ENCODE peak calls at places on chromosomes 7 and 10, in eight cellular contexts. Z is upper lobe of left lung, U is transverse colon, R is left ventricle myocardium inferior, B is AG09319, E is A549, J is heart left ventricle, D is tibial artery. K is an unnamed sample.
A peak's percentile ranks its signal among the peaks of the same experiment; 100 is the strongest.

GRCh38 chr7:133950856-133951255 is 176.3 kb upstream of the LRGUK start:
- DNase-seq in J (no peak), E (no peak), B (no peak), Z (no peak), U (no peak), D (no peak), R (no peak), K (no peak)

GRCh38 chr7:158299607-158300006 is 288.0 kb downstream of the PTPRN2 start:
- DNase-seq in U (no peak), B (no peak), E (no peak), Z (no peak), R (no peak), D (peak; percentile 40), J (no peak), K (no peak)

GRCh38 chr7:113774182-113774807 is 144.5 kb downstream of the PPP1R3A start:
- DNase-seq in Z (no peak), D (no peak), J (no peak), E (peak; percentile 6), R (no peak), U (no peak), B (no peak), K (no peak)

GRCh38 chr10:132319853-132320669 is 11.9 kb upstream of the LRRC27 start:
- DNase-seq in Z (no peak), E (peak; percentile 97), B (peak; percentile 70), D (peak; percentile 64), J (no peak), U (no peak), R (no peak), K (no peak)

GRCh38 chr7:1850976-1851571 is 181.0 kb downstream of the ELFN1 start:
- DNase-seq in R (no peak), D (peak; percentile 53), B (no peak), Z (peak; percentile 70), J (no peak), E (no peak), U (no peak), K (no peak)

GRCh38 chr7:19798986-19799385 is 25.6 kb upstream of the TMEM196 start:
- DNase-seq in U (no peak), J (no peak), Z (no peak), D (no peak), R (no peak), B (no peak), E (no peak), K (no peak)

GRCh38 chr7:102260856-102261255 is 25.8 kb upstream of the SH2B2 start:
- DNase-seq in B (no peak), D (no peak), R (peak; percentile 49), U (no peak), E (no peak), Z (no peak), J (peak; percentile 54), K (no peak)

GRCh38 chr10:35882422-35883150 is 240.5 kb upstream of the FZD8 start:
- DNase-seq in U (no peak), E (no peak), J (no peak), B (no peak), R (no peak), D (no peak), Z (no peak), K (no peak)

GRCh38 chr10:124099603-124100002 is 6.2 kb upstream of the CHST15 start:
- DNase-seq in Z (no peak), U (no peak), D (no peak), E (no peak), R (no peak), B (no peak), J (no peak), K (no peak)

GRCh38 chr7:145020454-145020853 is 184.6 kb upstream of the TPK1 start:
- DNase-seq in D (no peak), R (no peak), B (no peak), Z (no peak), U (no peak), J (no peak), E (no peak), K (no peak)

GRCh38 chr10:15223174-15223573 is 54.7 kb upstream of the NMT2 start:
- DNase-seq in Z (no peak), B (peak; percentile 22), E (no peak), R (no peak), U (no peak), J (no peak), D (no peak), K (no peak)

GRCh38 chr7:41809081-41809480 is 106.2 kb upstream of the INHBA start:
- DNase-seq in J (no peak), R (no peak), E (no peak), D (no peak), Z (no peak), B (no peak), U (no peak), K (no peak)

GRCh38 chr7:85135931-85136330 is 50.9 kb downstream of the SEMA3D start:
- DNase-seq in B (no peak), E (no peak), D (no peak), J (no peak), U (no peak), Z (no peak), R (no peak), K (no peak)

GRCh38 chr7:69436944-69437343 is 161.3 kb upstream of the AUTS2 start:
- DNase-seq in B (no peak), R (no peak), Z (no peak), J (no peak), D (no peak), U (no peak), E (no peak), K (no peak)

GRCh38 chr7:102891693-102892261 is 21.0 kb upstream of the LRRC17 start:
- DNase-seq in J (no peak), Z (no peak), R (peak; percentile 29), U (peak; percentile 15), D (peak; percentile 78), E (peak; percentile 53), B (no peak), K (no peak)

GRCh38 chr10:89887830-89888229 is 186.4 kb downstream of the KIF20B start:
- DNase-seq in E (no peak), D (no peak), B (no peak), U (no peak), Z (no peak), R (no peak), J (no peak), K (no peak)

GRCh38 chr10:71598673-71599072 is 120.9 kb downstream of the C10orf105 start:
- DNase-seq in J (peak; percentile 72), U (peak; percentile 62), B (peak; percentile 29), R (peak; percentile 84), E (no peak), Z (no peak), D (peak; percentile 89), K (no peak)

GRCh38 chr10:96826438-96826837 is 5.7 kb upstream of the LCOR start:
- DNase-seq in J (no peak), E (no peak), D (no peak), R (no peak), Z (no peak), U (no peak), B (no peak), K (no peak)

GRCh38 chr7:99729501-99730261 is 5.3 kb downstream of the CYP3A7 start:
- DNase-seq in D (no peak), E (no peak), R (no peak), U (no peak), B (no peak), Z (no peak), J (no peak), K (no peak)

GRCh38 chr10:118773041-118773440 is 18.3 kb upstream of the CACUL1 start:
- DNase-seq in E (no peak), B (no peak), J (no peak), Z (no peak), D (no peak), R (no peak), U (no peak), K (no peak)

GRCh38 chr10:118776033-118776432 is 21.3 kb upstream of the CACUL1 start:
- DNase-seq in J (no peak), Z (no peak), B (no peak), D (no peak), R (no peak), E (no peak), U (no peak), K (no peak)

GRCh38 chr10:118778727-118779126 is 24.0 kb upstream of the CACUL1 start:
- DNase-seq in R (no peak), D (no peak), J (no peak), U (no peak), B (no peak), Z (no peak), E (no peak), K (no peak)

GRCh38 chr10:118776960-118777359 is 22.2 kb upstream of the CACUL1 start:
- DNase-seq in E (no peak), U (no peak), B (no peak), D (no peak), J (no peak), Z (no peak), R (no peak), K (no peak)

GRCh38 chr10:118775478-118775877 is 20.7 kb upstream of the CACUL1 start:
- DNase-seq in E (no peak), D (no peak), R (no peak), U (no peak), J (no peak), B (no peak), Z (no peak), K (no peak)
- TF ChIP-seq CTCF in E (no peak), D (no peak), R (no peak), U (no peak), J (no peak), B (no peak), Z (no peak), K (peak; percentile 23)

DNA sequence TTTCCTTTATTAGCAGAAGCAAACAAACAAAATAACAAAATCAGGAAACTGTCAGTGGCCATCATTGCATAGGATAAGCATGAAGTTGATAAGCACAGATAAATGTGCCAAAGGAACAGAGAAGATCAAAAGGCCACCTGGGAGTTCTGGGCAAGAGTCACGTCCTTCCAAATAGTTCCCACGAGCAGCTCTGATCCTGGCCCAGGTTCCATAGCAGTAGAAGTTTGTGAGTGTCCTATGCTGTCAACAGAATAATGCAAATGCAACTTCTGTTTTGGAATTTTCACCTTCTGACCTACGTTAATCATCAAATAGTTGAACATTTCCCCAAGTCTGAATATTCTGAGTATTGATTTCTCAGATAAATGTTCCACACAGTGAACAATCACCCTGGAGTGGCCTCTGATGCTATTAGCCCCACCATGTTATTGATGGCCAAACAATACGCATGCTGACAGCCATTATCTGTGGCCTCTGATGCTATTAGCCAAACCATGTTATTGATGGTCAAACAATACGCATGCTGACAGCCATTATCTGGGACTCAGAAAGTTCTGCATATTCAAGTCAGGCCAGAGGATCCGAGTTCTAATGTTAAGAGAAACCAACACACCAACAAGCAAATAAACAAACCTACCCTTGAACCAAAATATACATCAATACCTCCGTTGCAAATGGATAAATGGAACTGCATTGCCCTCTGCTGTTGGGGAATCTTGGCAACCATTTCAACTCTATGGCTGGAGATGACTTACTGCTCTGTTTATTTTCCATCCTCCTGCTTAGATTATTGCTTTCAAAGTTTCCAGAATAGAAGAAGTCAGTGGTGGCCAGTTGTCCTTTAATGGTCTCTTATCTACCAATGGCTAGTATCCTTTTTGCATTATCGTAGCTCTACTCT is 63.3 kb downstream of the MRC1 start:
- DNase-seq in E (no peak), B (no peak), Z (no peak), U (peak; percentile 16), R (no peak), J (no peak), D (no peak), K (no peak)
- TF ChIP-seq CTCF in E (peak; percentile 78), B (peak; percentile 15), Z (no peak), U (peak; percentile 52), R (peak; percentile 22), J (peak; percentile 28), D (no peak), K (peak; percentile 49)

GRCh38 chr10:98309366-98310355 is 41.7 kb upstream of the LOXL4 start:
- DNase-seq in U (peak; percentile 66), B (peak; percentile 67), D (peak; percentile 84), Z (peak; percentile 86), J (peak; percentile 73), R (peak; percentile 72), E (peak; percentile 89), K (peak; percentile 84)
- TF ChIP-seq CTCF in U (peak; percentile 73), B (peak; percentile 98), D (peak; percentile 87), Z (peak; percentile 71), J (peak; percentile 87), R (peak; percentile 89), E (peak; percentile 74), K (peak; percentile 88)

GRCh38 chr10:50937230-50937907 is 51.9 kb upstream of the A1CF start:
- DNase-seq in B (no peak), R (no peak), Z (no peak), U (no peak), E (peak; percentile 8), J (no peak), D (no peak), K (no peak)
- TF ChIP-seq CTCF in B (peak; percentile 72), R (peak; percentile 60), Z (peak; percentile 15), U (peak; percentile 47), E (peak; percentile 48), J (peak; percentile 58), D (peak; percentile 52), K (peak; percentile 74)

K was measured in type B pancreatic cell.